ENCODE peak calls at places on chromosomes 2 and 18, in seven cellular contexts. H, M, P, F, X, A and O are unnamed samples. For H3K4me1, the result is how much of the 10 kb centered on the place peaks cover.

GRCh38 chr2:28658369-28658768 is 93.3 kb upstream of the PPP1CB start:
- DNase-seq in F (no peak), M (no peak), H (no peak), X (no peak), A (peak), P (no peak), O (no peak)

GRCh38 chr2:3251974-3252373 is 125.6 kb downstream of the EIPR1 start:
- DNase-seq in A (peak), F (no peak), P (no peak), X (no peak), M (no peak), H (no peak), O (no peak)

GRCh38 chr2:53969285-53970094 is 1.3 kb downstream of the PSME4 start:
- DNase-seq in P (no peak), A (peak), H (no peak), F (no peak), M (no peak), X (peak), O (no peak)

GRCh38 chr18:27844416-27844792 is 332.5 kb downstream of the CDH2 start:
- DNase-seq in M (no peak), P (no peak), H (no peak), X (no peak), A (peak), F (no peak), O (no peak)

GRCh38 chr2:72900191-72900825 is 13.1 kb downstream of the SPR start:
- DNase-seq in H (no peak), X (no peak), P (no peak), A (no peak), F (no peak), M (no peak), O (no peak)

GRCh38 chr2:171327043-171327496 is 106.7 kb downstream of the METTL8 start:
- DNase-seq in X (no peak), H (no peak), M (no peak), F (no peak), P (no peak), A (peak), O (no peak)

GRCh38 chr2:224033601-224034000 is 5.5 kb downstream of the SERPINE2 start:
- DNase-seq in F (no peak), P (no peak), X (no peak), M (no peak), A (no peak), H (no peak), O (no peak)

GRCh38 chr2:6576312-6576711 is 289.4 kb downstream of the CMPK2 start:
- DNase-seq in M (no peak), P (no peak), A (peak), F (no peak), H (no peak), X (no peak), O (no peak)

GRCh38 chr2:48787580-48787979 is 32.1 kb upstream of the LHCGR start:
- DNase-seq in X (no peak), A (no peak), F (no peak), M (no peak), H (no peak), P (no peak), O (no peak)

GRCh38 chr18:53771664-53772063 is 452.8 kb downstream of the MBD2 start:
- DNase-seq in H (no peak), A (no peak), F (no peak), X (no peak), M (no peak), P (no peak), O (no peak)

GRCh38 chr2:209472386-209472832 is 48.6 kb downstream of the MAP2 start:
- DNase-seq in H (no peak), M (no peak), P (no peak), F (no peak), A (peak), X (no peak), O (no peak)

GRCh38 chr18:6575908-6576307 is 153.6 kb upstream of the ARHGAP28 start:
- DNase-seq in M (no peak), X (no peak), A (no peak), F (no peak), P (no peak), H (no peak), O (no peak)

GRCh38 chr2:202135111-202135874 is 62.2 kb downstream of the KIAA2012 start:
- DNase-seq in M (peak), P (no peak), F (peak), H (no peak), X (peak), A (peak), O (peak)
- H3K27ac ChIP-seq in M (no peak), P (no peak), F (peak), H (peak), X (no peak), A (peak), O (no peak)

GRCh38 chr2:97774425-97774824 is 61.0 kb downstream of the ZAP70 start:
- DNase-seq in P (no peak), X (no peak), H (no peak), F (no peak), A (no peak), M (no peak), O (no peak)
- TF ChIP-seq CTCF in P (no peak), X (no peak), H (no peak), F (no peak), A (peak), M (no peak), O (no peak)

GRCh38 chr2:111032721-111033532 is 87.8 kb upstream of the BCL2L11 start:
- DNase-seq in F (no peak), P (no peak), A (no peak), X (peak), M (peak), H (no peak), O (no peak)

GRCh38 chr2:111031546-111032484 is 88.9 kb upstream of the BCL2L11 start:
- DNase-seq in M (no peak), X (no peak), A (no peak), H (no peak), P (no peak), F (peak), O (peak)

GRCh38 chr2:111028720-111029119 is 92.0 kb upstream of the BCL2L11 start:
- DNase-seq in H (no peak), P (no peak), M (no peak), X (peak), A (peak), F (no peak), O (no peak)

GRCh38 chr2:111029135-111029927 is 91.4 kb upstream of the BCL2L11 start:
- DNase-seq in A (peak), X (peak), H (no peak), F (no peak), M (no peak), P (no peak), O (no peak)

DNA sequence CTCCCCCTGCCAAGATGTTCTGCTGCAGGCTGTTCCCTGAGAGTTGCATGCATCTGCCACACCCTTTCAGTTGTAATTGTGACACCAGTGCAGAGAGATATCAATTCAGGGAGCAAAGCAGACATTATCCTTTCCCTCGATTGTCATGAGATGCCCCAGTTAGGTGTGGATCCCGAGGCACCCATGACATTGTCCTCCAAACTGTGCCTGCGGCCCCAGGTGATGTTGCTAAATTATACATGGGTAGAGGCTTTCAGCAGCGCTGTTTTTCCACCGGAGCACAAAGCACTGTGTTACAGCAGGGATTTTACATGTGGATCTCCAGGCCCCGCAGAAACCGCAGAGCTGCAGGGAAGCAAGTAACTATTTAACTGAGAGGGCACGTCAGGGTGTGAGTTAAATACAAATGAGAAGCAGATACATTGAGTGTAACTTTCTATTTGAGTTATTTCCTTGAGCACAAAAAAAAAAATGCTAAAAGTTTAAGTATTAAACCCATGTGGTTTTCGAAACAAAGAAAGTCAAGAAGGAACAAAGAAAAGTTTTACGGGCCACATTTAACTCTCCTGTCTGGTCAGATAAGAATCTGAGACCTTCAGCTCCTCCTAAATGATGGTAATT is 90.3 kb upstream of the BCL2L11 start:
- DNase-seq in F (no peak), A (no peak), M (no peak), P (no peak), H (no peak), X (peak), O (no peak)
- H3K4me1 ChIP-seq in F (under half), A (under half), M (under half), P (under half), H (under half), X (under half), O (under half)

GRCh38 chr2:65032016-65032975 is 23.9 kb upstream of the CEP68 start:
- DNase-seq in H (no peak), P (no peak), A (no peak), F (no peak), M (no peak), X (peak), O (no peak)
- H3K27ac ChIP-seq in H (no peak), P (peak), A (no peak), F (no peak), M (peak), X (peak), O (no peak)